ENCODE peak calls at places on chromosome 16, in four cellular contexts. R is HTR-8/SVneo; N is stimulated activated CD4-positive, alpha-beta T cell treated with anti-CD3 and anti-CD28 coated beads, Interleukin-12 subunit alpha, Interleukin-12 subunit beta, amount 100 ng/mL, for 4 hours; F is gastrocnemius medialis. S is an unnamed sample.

GRCh38 chr16:12271006-12271405 is 294.5 kb downstream of the SNX29 start:
- DNase-seq in R (peak; percentile 36), N (no peak), F (no peak), S (peak; percentile 66)

GRCh38 chr16:25643633-25644032 is 48.1 kb upstream of the HS3ST4 start:
- DNase-seq in R (no peak), N (no peak), F (no peak), S (no peak)

GRCh38 chr16:51822471-51822870 is 671.4 kb upstream of the SALL1 start:
- DNase-seq in R (no peak), N (no peak), F (no peak), S (no peak)

GRCh38 chr16:89135166-89135565 is 36.4 kb upstream of the CDH15 start:
- DNase-seq in R (no peak), N (no peak), F (no peak), S (no peak)

GRCh38 chr16:21302454-21302853 is 24.4 kb upstream of the CRYM start:
- DNase-seq in R (no peak), N (no peak), F (no peak), S (no peak)

GRCh38 chr16:56370836-56371235 is 54.5 kb downstream of the AMFR start:
- DNase-seq in R (peak; percentile 53), N (no peak), F (no peak), S (no peak)

GRCh38 chr16:30927789-30928378 is 4.5 kb downstream of the FBXL19 start:
- DNase-seq in R (no peak), N (peak; percentile 40), F (no peak), S (peak; percentile 77)

GRCh38 chr16:67558859-67559258 is 3.5 kb upstream of the CTCF start:
- DNase-seq in R (no peak), N (no peak), F (no peak), S (no peak)

GRCh38 chr16:318628-319027 is 33.9 kb downstream of the AXIN1 start:
- DNase-seq in R (no peak), N (no peak), F (no peak), S (no peak)

GRCh38 chr16:67594256-67594915 is 32.1 kb downstream of the CTCF start:
- DNase-seq in R (no peak), N (no peak), F (no peak), S (no peak)

GRCh38 chr16:4347010-4347409 is 4.1 kb downstream of the PAM16 start:
- DNase-seq in R (no peak), N (no peak), F (no peak), S (no peak)

GRCh38 chr16:86727131-86727530 is 148.8 kb downstream of the FOXL1 start:
- DNase-seq in R (no peak), N (no peak), F (peak; percentile 40), S (no peak)

GRCh38 chr16:70778901-70779309 is 22.1 kb downstream of the VAC14 start:
- DNase-seq in R (peak; percentile 52), N (no peak), F (peak; percentile 32), S (no peak)

GRCh38 chr16:31085873-31086628 is 2.7 kb downstream of the PRSS53 start:
- DNase-seq in R (no peak), N (no peak), F (no peak), S (no peak)

GRCh38 chr16:26491962-26492361 is 574.8 kb upstream of the C16orf82 start:
- DNase-seq in R (no peak), N (no peak), F (no peak), S (no peak)

GRCh38 chr16:838741-839140 is 38.2 kb upstream of the GNG13 start:
- DNase-seq in R (no peak), N (no peak), F (no peak), S (no peak)

GRCh38 chr16:25210758-25211157 is 6.0 kb upstream of the AQP8 start:
- DNase-seq in R (peak; percentile 30), N (no peak), F (no peak), S (no peak)

GRCh38 chr16:57720142-57720575 is 15.4 kb upstream of the KATNB1 start:
- DNase-seq in R (peak; percentile 66), N (peak; percentile 30), F (no peak), S (peak; percentile 41)

GRCh38 chr16:11535494-11535893 is 51.2 kb downstream of the LITAF start:
- DNase-seq in R (no peak), N (no peak), F (no peak), S (no peak)

GRCh38 chr16:81143921-81144471 is 47.8 kb upstream of the GCSH start:
- DNase-seq in R (no peak), N (no peak), F (no peak), S (no peak)

GRCh38 chr16:15031179-15031578 is 24.7 kb downstream of the NTAN1 start:
- DNase-seq in R (no peak), N (no peak), F (no peak), S (no peak)

GRCh38 chr16:75580-76501 is 2.2 kb upstream of the MPG start:
- DNase-seq in R (peak; percentile 80), N (no peak), F (peak; percentile 67), S (no peak)

GRCh38 chr16:27407158-27407557 is 5.2 kb downstream of the IL21R start:
- DNase-seq in R (no peak), N (no peak), F (no peak), S (no peak)

GRCh38 chr16:84759061-84759460 is 59.3 kb downstream of the USP10 start:
- DNase-seq in R (no peak), N (no peak), F (no peak), S (no peak)

GRCh38 chr16:50547944-50548658 is at the start of gene NKD1:
- DNase-seq in R (peak; percentile 55), N (peak; percentile 77), F (peak; percentile 23), S (peak; percentile 68)

GRCh38 chr16:47613251-47613650 is 152.1 kb downstream of the PHKB start:
- DNase-seq in R (no peak), N (no peak), F (no peak), S (no peak)